ENCODE peak calls at places on chromosomes 1 and 21, in seven cellular contexts. L is HepG2; R is CD8-positive, alpha-beta memory T cell; Y is kidney tubule cell; Z is NCI-H2081; C is cardiac muscle cell; I is GM12865. M is an unnamed sample.

GRCh38 chr1:95023399-95024050 is 49.2 kb downstream of the ALG14 start:
- DNase-seq in L (no peak), R (no peak), Y (peak), Z (no peak), C (peak), I (no peak), M (no peak)

GRCh38 chr1:168236836-168237611 is 11.2 kb downstream of the SFT2D2 start:
- DNase-seq in L (no peak), R (no peak), Y (no peak), Z (no peak), C (peak), I (no peak), M (no peak)

GRCh38 chr1:1058921-1059493 is 15.1 kb downstream of the RNF223 start:
- DNase-seq in L (no peak), R (peak), Y (peak), Z (no peak), C (peak), I (peak), M (no peak)

GRCh38 chr1:63931468-63931867 is 157.7 kb downstream of the ROR1 start:
- DNase-seq in L (no peak), R (no peak), Y (peak), Z (no peak), C (peak), I (no peak), M (no peak)

GRCh38 chr1:235013512-235013911 is 115.1 kb downstream of the TOMM20 start:
- DNase-seq in L (no peak), R (no peak), Y (no peak), Z (no peak), C (no peak), I (no peak), M (no peak)

GRCh38 chr21:41895643-41896493 is 16.7 kb upstream of the PRDM15 start:
- DNase-seq in L (no peak), R (peak), Y (no peak), Z (no peak), C (peak), I (peak), M (no peak)

GRCh38 chr1:76867342-76868130 is at the start of gene ST6GALNAC5:
- DNase-seq in L (no peak), R (no peak), Y (peak), Z (no peak), C (peak), I (no peak), M (no peak)

GRCh38 chr21:26137379-26138060 is 33.0 kb downstream of the APP start:
- DNase-seq in L (no peak), R (no peak), Y (peak), Z (no peak), C (no peak), I (peak), M (no peak)

GRCh38 chr21:36708512-36709029 is 9.7 kb downstream of the SIM2 start:
- DNase-seq in L (no peak), R (no peak), Y (peak), Z (no peak), C (no peak), I (no peak), M (no peak)

GRCh38 chr1:164637461-164638375 is 78.7 kb downstream of the PBX1 start:
- DNase-seq in L (no peak), R (no peak), Y (peak), Z (peak), C (peak), I (no peak), M (peak)

GRCh38 chr1:6743189-6744101 is 41.8 kb upstream of the CAMTA1 start:
- DNase-seq in L (no peak), R (peak), Y (peak), Z (no peak), C (peak), I (peak), M (peak)

GRCh38 chr1:173016409-173016808 is 34.3 kb downstream of the TNFSF18 start:
- DNase-seq in L (no peak), R (no peak), Y (no peak), Z (no peak), C (no peak), I (no peak), M (no peak)

GRCh38 chr1:111727056-111727455 is 12.1 kb downstream of the INKA2 start:
- DNase-seq in L (no peak), R (no peak), Y (no peak), Z (no peak), C (no peak), I (no peak), M (no peak)

GRCh38 chr1:185864331-185864730 is 130.1 kb downstream of the HMCN1 start:
- DNase-seq in L (no peak), R (no peak), Y (no peak), Z (no peak), C (no peak), I (no peak), M (no peak)

GRCh38 chr1:89516055-89516454 is 8.6 kb upstream of the LRRC8B start:
- DNase-seq in L (peak), R (no peak), Y (peak), Z (no peak), C (peak), I (no peak), M (no peak)

GRCh38 chr1:20430355-20431290 is 55.4 kb downstream of the CAMK2N1 start:
- DNase-seq in L (peak), R (no peak), Y (peak), Z (no peak), C (peak), I (peak), M (no peak)

GRCh38 chr21:31135536-31136184 is 97.4 kb upstream of the KRTAP19-8 start:
- DNase-seq in L (no peak), R (no peak), Y (no peak), Z (no peak), C (no peak), I (no peak), M (no peak)